ENCODE peak calls at places on chromosome 1, in nine cellular contexts. H is HCEC 1CT, Z is T-helper 17 cell, B is cardiac muscle cell, N is Right ventricle myocardium superior, E is NCI-H1092, G is H9, M is SJSA1, X is skeletal muscle cell. U is an unnamed sample.

GRCh38 chr1:33119050-33119449 is 38.1 kb downstream of the AZIN2 start:
- DNase-seq in Z (no peak), G (no peak), N (no peak), H (no peak), M (peak), B (no peak), X (no peak), E (no peak), U (no peak)

GRCh38 chr1:24535021-24535424 is 20.9 kb upstream of the NCMAP start:
- DNase-seq in B (no peak), Z (peak), M (no peak), E (no peak), N (no peak), H (no peak), G (no peak), X (no peak), U (no peak)

GRCh38 chr1:17020502-17020901 is 8.8 kb upstream of the ATP13A2 start:
- DNase-seq in M (no peak), X (no peak), B (no peak), Z (no peak), G (no peak), E (no peak), N (no peak), H (no peak), U (no peak)

GRCh38 chr1:14345925-14346550 is 252.4 kb upstream of the KAZN start:
- DNase-seq in G (no peak), Z (no peak), X (no peak), H (no peak), B (no peak), E (no peak), N (no peak), M (no peak), U (peak)

GRCh38 chr1:156524985-156525590 is 24.5 kb upstream of the MEF2D start:
- DNase-seq in G (no peak), E (no peak), B (no peak), X (no peak), M (no peak), N (no peak), Z (no peak), H (no peak), U (no peak)

GRCh38 chr1:39204441-39205081 is at the start of gene MACF1:
- DNase-seq in B (peak), M (peak), X (peak), E (no peak), N (peak), G (peak), H (peak), Z (no peak), U (peak)

GRCh38 chr1:190320952-190321351 is 156.7 kb downstream of the BRINP3 start:
- DNase-seq in H (no peak), G (no peak), M (no peak), E (no peak), X (peak), Z (no peak), B (peak), N (no peak), U (no peak)

GRCh38 chr1:240426056-240426455 is 185.9 kb downstream of the GREM2 start:
- DNase-seq in H (no peak), G (no peak), N (no peak), X (no peak), Z (no peak), E (no peak), M (no peak), B (no peak), U (no peak)

GRCh38 chr1:32925360-32926142 is 24.4 kb upstream of the TMEM54 start:
- DNase-seq in B (peak), H (no peak), G (peak), X (no peak), Z (no peak), N (no peak), E (peak), M (no peak), U (no peak)

GRCh38 chr1:28971980-28972771 is 57.8 kb downstream of the EPB41 start:
- DNase-seq in X (peak), B (no peak), E (no peak), M (peak), G (no peak), N (no peak), H (peak), Z (no peak), U (no peak)

GRCh38 chr1:21141030-21141429 is 35.7 kb downstream of the EIF4G3 start:
- DNase-seq in X (no peak), M (no peak), Z (no peak), H (no peak), N (no peak), B (peak), E (no peak), G (no peak), U (no peak)

GRCh38 chr1:72285074-72285425 is 2.7 kb upstream of the NEGR1 start:
- DNase-seq in N (no peak), E (no peak), H (no peak), Z (no peak), G (no peak), B (no peak), M (peak), X (no peak), U (no peak)

GRCh38 chr1:55362558-55362957 is 147.4 kb upstream of the USP24 start:
- DNase-seq in G (no peak), B (no peak), M (no peak), E (no peak), Z (no peak), H (peak), X (peak), N (no peak), U (no peak)

GRCh38 chr1:98057236-98057635 is 136.4 kb upstream of the DPYD start:
- DNase-seq in M (no peak), N (no peak), B (no peak), E (no peak), Z (no peak), G (no peak), X (no peak), H (no peak), U (no peak)

GRCh38 chr1:205563927-205564441 is 59.5 kb downstream of the CDK18 start:
- DNase-seq in G (no peak), H (no peak), N (no peak), E (no peak), M (peak), X (no peak), B (no peak), Z (no peak), U (no peak)

GRCh38 chr1:8529901-8530300 is 212.0 kb downstream of the SLC45A1 start:
- DNase-seq in G (no peak), Z (no peak), B (no peak), E (no peak), H (no peak), N (no peak), X (no peak), M (no peak), U (no peak)

GRCh38 chr1:219266524-219266923 is 92.8 kb downstream of the LYPLAL1 start:
- DNase-seq in Z (no peak), G (no peak), H (peak), X (no peak), M (no peak), B (no peak), N (no peak), E (no peak), U (no peak)

GRCh38 chr1:115168026-115168425 is 78.7 kb upstream of the TSPAN2 start:
- DNase-seq in M (no peak), E (no peak), B (no peak), N (no peak), Z (no peak), G (no peak), X (no peak), H (peak), U (no peak)

GRCh38 chr1:217407426-217407825 is 223.5 kb downstream of the GPATCH2 start:
- DNase-seq in X (no peak), B (no peak), N (no peak), G (no peak), Z (no peak), E (no peak), M (no peak), H (no peak), U (no peak)

GRCh38 chr1:209484429-209484828 is 99.1 kb upstream of the CAMK1G start:
- DNase-seq in H (no peak), E (no peak), B (no peak), M (no peak), G (no peak), Z (no peak), N (no peak), X (no peak), U (no peak)

GRCh38 chr1:221032616-221033342 is 153.5 kb downstream of the HLX start:
- DNase-seq in E (no peak), N (no peak), G (no peak), Z (no peak), X (no peak), H (peak), B (no peak), M (no peak), U (peak)

GRCh38 chr1:4032571-4032970 is 132.5 kb upstream of the C1orf174 start:
- DNase-seq in X (no peak), H (no peak), N (no peak), E (no peak), M (no peak), G (no peak), Z (no peak), B (no peak), U (no peak)

GRCh38 chr1:204731509-204731908 is 46.0 kb upstream of the LRRN2 start:
- DNase-seq in M (no peak), E (no peak), G (no peak), N (no peak), X (no peak), H (no peak), B (no peak), Z (no peak), U (no peak)

GRCh38 chr1:154179951-154180687 is 11.8 kb downstream of the TPM3 start:
- DNase-seq in Z (no peak), G (no peak), N (peak), M (no peak), H (no peak), E (no peak), B (no peak), X (no peak), U (no peak)

GRCh38 chr1:66350001-66350547 is 183.9 kb upstream of the SGIP1 start:
- DNase-seq in M (peak), B (no peak), X (no peak), E (no peak), N (peak), Z (no peak), H (peak), G (no peak), U (no peak)

GRCh38 chr1:44263191-44263944 is 50.1 kb downstream of the DMAP1 start:
- DNase-seq in G (no peak), X (no peak), B (no peak), Z (no peak), H (no peak), E (no peak), M (no peak), N (no peak), U (no peak)

GRCh38 chr1:27076803-27077202 is 64.2 kb upstream of the TENT5B start:
- DNase-seq in X (no peak), B (no peak), N (no peak), M (no peak), H (no peak), Z (no peak), G (no peak), E (no peak), U (no peak)

GRCh38 chr1:166884040-166884642 is 8.1 kb upstream of the TADA1 start:
- DNase-seq in X (no peak), N (peak), Z (no peak), M (no peak), G (peak), H (no peak), B (peak), E (peak), U (peak)

U was measured in K562.